ENCODE peak calls at places on chromosome 1, in five cellular contexts. One of them, this sample, is unnamed.

GRCh38 chr1:59945790-59946189 is 19.2 kb upstream of the CYP2J2 start:
- DNase-seq in astrocyte of the spinal cord: no peak
- DNase-seq in type B pancreatic cell: no peak
- DNase-seq in adrenal gland: no peak
- DNase-seq in fibroblast of lung: no peak
- DNase-seq in this sample: no peak

GRCh38 chr1:5659606-5660005 is 332.6 kb downstream of the NPHP4 start:
- DNase-seq in fibroblast of lung: no peak
- DNase-seq in adrenal gland: no peak
- DNase-seq in type B pancreatic cell: no peak
- DNase-seq in astrocyte of the spinal cord: no peak
- DNase-seq in this sample: no peak

GRCh38 chr1:245875581-245876263 is 631.4 kb downstream of the SMYD3 start:
- DNase-seq in type B pancreatic cell: no peak
- DNase-seq in adrenal gland: no peak
- DNase-seq in fibroblast of lung: no peak
- DNase-seq in astrocyte of the spinal cord: no peak
- DNase-seq in this sample: no peak

GRCh38 chr1:64476251-64476952 is 6.5 kb downstream of the CACHD1 start:
- DNase-seq in astrocyte of the spinal cord: peak
- DNase-seq in type B pancreatic cell: no peak
- DNase-seq in fibroblast of lung: peak
- DNase-seq in adrenal gland: peak
- DNase-seq in this sample: no peak

GRCh38 chr1:40384413-40384762 is 10.9 kb downstream of the SMAP2 start:
- DNase-seq in astrocyte of the spinal cord: no peak
- DNase-seq in type B pancreatic cell: no peak
- DNase-seq in fibroblast of lung: no peak
- DNase-seq in adrenal gland: no peak
- DNase-seq in this sample: no peak

GRCh38 chr1:153520818-153521476 is 14.8 kb downstream of the S100A6 start:
- DNase-seq in astrocyte of the spinal cord: no peak
- DNase-seq in fibroblast of lung: no peak
- DNase-seq in adrenal gland: no peak
- DNase-seq in type B pancreatic cell: no peak
- DNase-seq in this sample: peak

GRCh38 chr1:91693542-91693941 is 192.4 kb downstream of the TGFBR3 start:
- DNase-seq in astrocyte of the spinal cord: peak
- DNase-seq in type B pancreatic cell: no peak
- DNase-seq in fibroblast of lung: peak
- DNase-seq in adrenal gland: peak
- DNase-seq in this sample: no peak

GRCh38 chr1:118933051-118933781 is 54.9 kb downstream of the TBX15 start:
- DNase-seq in type B pancreatic cell: no peak
- DNase-seq in adrenal gland: no peak
- DNase-seq in fibroblast of lung: no peak
- DNase-seq in astrocyte of the spinal cord: no peak
- DNase-seq in this sample: no peak

DNA sequence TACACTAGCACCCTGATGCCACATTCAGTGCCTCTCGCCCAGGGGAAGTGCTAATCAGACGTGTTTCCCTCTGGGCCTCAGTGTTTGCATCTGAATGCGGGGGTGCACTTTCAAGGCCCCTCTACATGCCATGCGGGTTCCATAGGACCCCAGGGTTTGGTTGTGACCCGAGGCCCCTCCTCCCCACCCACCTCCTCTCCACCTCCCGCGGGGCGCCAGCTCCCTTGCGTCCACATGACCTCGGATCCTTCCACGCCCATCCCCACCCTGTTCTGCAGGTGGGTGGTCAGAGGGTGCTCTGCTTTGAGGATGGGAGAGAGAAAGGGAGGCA is 5.1 kb upstream of the RUNX3 start:
- DNase-seq in adrenal gland: no peak
- DNase-seq in astrocyte of the spinal cord: no peak
- DNase-seq in type B pancreatic cell: no peak
- DNase-seq in fibroblast of lung: no peak
- DNase-seq in this sample: no peak
- TF ChIP-seq CTCF in adrenal gland: no peak
- TF ChIP-seq CTCF in astrocyte of the spinal cord: no peak
- TF ChIP-seq CTCF in type B pancreatic cell: no peak
- TF ChIP-seq CTCF in fibroblast of lung: no peak
- TF ChIP-seq CTCF in this sample: no peak

GRCh38 chr1:207077470-207078377 is 10.9 kb upstream of the C4BPB start:
- DNase-seq in adrenal gland: peak
- DNase-seq in fibroblast of lung: peak
- DNase-seq in astrocyte of the spinal cord: peak
- DNase-seq in type B pancreatic cell: no peak
- DNase-seq in this sample: peak
- TF ChIP-seq CTCF in adrenal gland: peak
- TF ChIP-seq CTCF in fibroblast of lung: peak
- TF ChIP-seq CTCF in astrocyte of the spinal cord: peak
- TF ChIP-seq CTCF in type B pancreatic cell: peak
- TF ChIP-seq CTCF in this sample: peak

GRCh38 chr1:178151831-178152230 is 57.9 kb downstream of the RASAL2 start:
- DNase-seq in type B pancreatic cell: no peak
- DNase-seq in astrocyte of the spinal cord: no peak
- DNase-seq in adrenal gland: no peak
- DNase-seq in fibroblast of lung: no peak
- DNase-seq in this sample: no peak
- TF ChIP-seq CTCF in type B pancreatic cell: no peak
- TF ChIP-seq CTCF in astrocyte of the spinal cord: no peak
- TF ChIP-seq CTCF in adrenal gland: no peak
- TF ChIP-seq CTCF in fibroblast of lung: no peak
- TF ChIP-seq CTCF in this sample: no peak

DNA sequence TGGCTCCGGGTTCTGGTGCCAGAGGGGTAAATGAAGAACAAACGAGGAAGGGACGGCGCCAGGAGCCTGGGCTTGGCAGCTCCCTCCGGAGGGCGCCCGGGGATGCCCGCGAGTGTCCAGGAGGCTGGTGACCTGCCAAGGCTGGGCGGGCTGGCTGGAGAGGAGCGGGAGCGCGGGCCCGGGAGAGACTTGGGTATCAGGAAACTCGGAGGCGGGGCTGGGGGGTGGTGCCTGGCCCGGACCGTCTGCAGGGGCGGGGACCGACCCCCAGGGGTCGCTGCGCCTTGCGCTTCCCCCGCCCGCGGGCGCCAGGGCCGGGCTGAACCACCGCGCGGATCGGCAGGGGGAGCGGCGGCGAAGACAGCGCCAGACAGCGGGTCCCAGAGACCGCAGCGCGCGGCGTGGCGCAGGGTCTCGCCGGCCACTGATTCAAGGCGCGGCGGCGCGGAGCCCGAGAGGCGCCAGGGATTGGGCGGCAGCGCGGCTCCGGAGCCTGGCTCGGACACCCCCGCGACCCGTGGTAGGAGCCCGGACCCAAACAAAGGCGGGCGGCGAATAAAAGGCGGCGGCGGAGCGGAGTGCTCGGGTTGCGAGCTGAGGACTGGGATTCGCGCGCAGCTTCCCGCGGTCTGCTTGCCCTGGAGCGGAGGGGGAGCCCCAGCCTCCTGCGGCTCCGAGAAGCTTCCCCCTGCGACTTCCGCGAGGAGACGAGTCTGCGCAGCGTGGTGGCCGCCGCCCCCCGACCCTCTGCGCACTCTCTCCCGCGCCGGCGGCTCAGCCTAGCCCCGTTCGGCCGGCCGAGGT is at the start of gene DISP3:
- DNase-seq in astrocyte of the spinal cord: peak
- DNase-seq in fibroblast of lung: peak
- DNase-seq in adrenal gland: peak
- DNase-seq in type B pancreatic cell: peak
- DNase-seq in this sample: peak
- TF ChIP-seq CTCF in astrocyte of the spinal cord: peak
- TF ChIP-seq CTCF in fibroblast of lung: peak
- TF ChIP-seq CTCF in adrenal gland: peak
- TF ChIP-seq CTCF in type B pancreatic cell: peak
- TF ChIP-seq CTCF in this sample: peak

DNA sequence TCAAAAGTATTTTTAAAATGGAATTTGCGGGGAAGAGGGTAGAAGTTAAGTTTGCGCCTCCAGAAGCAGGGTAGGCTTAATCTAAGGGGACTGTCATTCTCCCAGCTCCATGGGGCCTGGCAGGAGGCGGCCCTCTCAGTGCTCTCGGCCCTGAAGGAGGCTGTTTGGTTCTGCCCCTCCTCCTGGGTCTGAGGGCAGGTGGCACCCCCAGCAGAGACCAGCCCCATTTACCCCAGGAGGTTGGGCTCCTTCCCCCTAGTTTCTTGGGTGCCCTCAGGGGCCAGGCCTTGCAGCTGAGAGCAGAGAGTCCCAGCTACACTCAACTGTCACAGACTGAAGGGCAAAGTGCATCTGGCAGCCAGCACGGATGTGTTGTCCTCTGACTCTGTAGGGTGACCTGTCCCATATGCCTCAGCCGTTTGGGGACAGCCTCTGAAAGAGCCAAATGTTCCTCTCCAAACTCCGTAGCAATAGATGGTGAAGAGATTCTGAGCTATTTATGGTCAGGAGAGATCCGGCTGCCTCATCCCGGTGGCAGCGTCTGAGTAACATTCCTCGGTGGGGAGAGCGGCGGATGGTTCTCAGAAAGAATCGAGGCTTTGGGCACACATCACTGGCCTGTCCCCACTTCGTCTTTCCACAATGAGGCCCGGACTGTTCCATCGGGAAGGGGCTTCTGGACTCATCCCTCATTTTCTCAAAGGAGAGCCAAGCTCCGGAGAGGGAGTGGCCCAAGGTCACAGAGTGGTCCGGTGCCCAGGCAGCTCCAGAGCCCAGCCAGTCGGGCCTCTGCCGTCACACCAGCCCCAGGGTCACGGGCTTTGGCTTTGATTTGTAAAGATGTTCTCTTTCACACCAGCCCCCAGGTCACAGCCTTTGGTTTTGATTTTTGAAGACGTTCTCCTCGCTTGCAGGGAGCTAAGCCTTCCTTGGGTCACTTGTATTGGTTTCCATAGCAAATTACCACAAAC is 424.2 kb upstream of the VAMP3 start:
- DNase-seq in astrocyte of the spinal cord: no peak
- DNase-seq in adrenal gland: no peak
- DNase-seq in type B pancreatic cell: no peak
- DNase-seq in fibroblast of lung: no peak
- DNase-seq in this sample: no peak
- TF ChIP-seq CTCF in astrocyte of the spinal cord: no peak
- TF ChIP-seq CTCF in adrenal gland: no peak
- TF ChIP-seq CTCF in type B pancreatic cell: no peak
- TF ChIP-seq CTCF in fibroblast of lung: no peak
- TF ChIP-seq CTCF in this sample: no peak

This sample was measured in colonic mucosa.